ENCODE peak calls at places on chromosomes 12 and 14, in six cellular contexts. P, U, K, N, T and H are unnamed samples.

GRCh38 chr14:64303471-64303917 is 9.3 kb upstream of the ESR2 start:
- DNase-seq in P (peak; percentile 90), U (no peak), K (no peak), N (no peak), T (no peak), H (peak; percentile 34)

GRCh38 chr14:37585101-37585479 is 10.0 kb downstream of the FOXA1 start:
- DNase-seq in P (peak; percentile 57), U (peak; percentile 41), K (no peak), N (no peak), T (no peak), H (no peak)

GRCh38 chr14:104119119-104119699 is 19.2 kb upstream of the KIF26A start:
- DNase-seq in P (peak; percentile 58), U (no peak), K (no peak), N (no peak), T (no peak), H (no peak)

GRCh38 chr14:70640938-70641547 is 673 bp upstream of the TTC9 start:
- DNase-seq in P (peak; percentile 68), U (peak; percentile 61), K (no peak), N (peak; percentile 41), T (peak; percentile 18), H (no peak)

GRCh38 chr14:64812412-64812811 is 67.3 kb downstream of the SPTB start:
- DNase-seq in P (peak; percentile 83), U (peak; percentile 80), K (no peak), N (no peak), T (no peak), H (no peak)

GRCh38 chr12:85955127-85955526 is 81.0 kb downstream of the NTS start:
- DNase-seq in P (no peak), U (no peak), K (no peak), N (no peak), T (no peak), H (no peak)

GRCh38 chr12:89786177-89786810 is 77.7 kb upstream of the ATP2B1 start:
- DNase-seq in P (no peak), U (no peak), K (no peak), N (no peak), T (no peak), H (no peak)

GRCh38 chr12:117481470-117481869 is 120.0 kb upstream of the NOS1 start:
- DNase-seq in P (no peak), U (no peak), K (no peak), N (no peak), T (no peak), H (no peak)

GRCh38 chr12:70365648-70366518 is at the start of gene KCNMB4:
- DNase-seq in P (peak; percentile 97), U (peak; percentile 59), K (no peak), N (peak; percentile 70), T (no peak), H (no peak)